ENCODE peak calls at places on chromosomes 6 and 20, in eight cellular contexts. One of them, this sample, is unnamed.

GRCh38 chr6:47663462-47664216 is 34.7 kb upstream of the ADGRF4 start:
- DNase-seq in H1: peak
- DNase-seq in ovary: no peak
- DNase-seq in SK-N-SH: no peak
- DNase-seq in K562: no peak
- DNase-seq in suprapubic skin: no peak
- DNase-seq in tibial nerve: no peak
- DNase-seq in sigmoid colon: no peak
- DNase-seq in this sample: no peak

GRCh38 chr6:80005406-80005805 is 957 bp downstream of the TTK start:
- DNase-seq in ovary: no peak
- DNase-seq in K562: no peak
- DNase-seq in tibial nerve: no peak
- DNase-seq in suprapubic skin: no peak
- DNase-seq in H1: no peak
- DNase-seq in SK-N-SH: no peak
- DNase-seq in sigmoid colon: no peak
- DNase-seq in this sample: no peak

GRCh38 chr6:53429401-53429800 is 80.7 kb upstream of the ELOVL5 start:
- DNase-seq in ovary: no peak
- DNase-seq in H1: no peak
- DNase-seq in K562: no peak
- DNase-seq in suprapubic skin: no peak
- DNase-seq in sigmoid colon: no peak
- DNase-seq in tibial nerve: no peak
- DNase-seq in SK-N-SH: no peak
- DNase-seq in this sample: no peak

GRCh38 chr20:58150772-58151171 is 77.7 kb downstream of the ANKRD60 start:
- DNase-seq in SK-N-SH: no peak
- DNase-seq in tibial nerve: no peak
- DNase-seq in K562: peak
- DNase-seq in H1: peak
- DNase-seq in sigmoid colon: no peak
- DNase-seq in ovary: no peak
- DNase-seq in suprapubic skin: no peak
- DNase-seq in this sample: no peak

GRCh38 chr20:25856256-25856884 is 159.7 kb upstream of the ZNF337 start:
- DNase-seq in tibial nerve: no peak
- DNase-seq in SK-N-SH: no peak
- DNase-seq in H1: no peak
- DNase-seq in sigmoid colon: peak
- DNase-seq in K562: no peak
- DNase-seq in suprapubic skin: no peak
- DNase-seq in ovary: no peak
- DNase-seq in this sample: no peak

GRCh38 chr20:62177307-62177706 is 5.5 kb upstream of the MTG2 start:
- DNase-seq in H1: no peak
- DNase-seq in SK-N-SH: peak
- DNase-seq in sigmoid colon: no peak
- DNase-seq in tibial nerve: no peak
- DNase-seq in ovary: no peak
- DNase-seq in K562: no peak
- DNase-seq in suprapubic skin: no peak
- DNase-seq in this sample: no peak

GRCh38 chr6:79946773-79947190 is 571 bp downstream of the ELOVL4 start:
- DNase-seq in H1: no peak
- DNase-seq in tibial nerve: no peak
- DNase-seq in sigmoid colon: peak
- DNase-seq in suprapubic skin: no peak
- DNase-seq in K562: no peak
- DNase-seq in SK-N-SH: no peak
- DNase-seq in ovary: no peak
- DNase-seq in this sample: no peak

GRCh38 chr6:134928151-134928917 is 21.6 kb downstream of the ALDH8A1 start:
- DNase-seq in SK-N-SH: no peak
- DNase-seq in sigmoid colon: no peak
- DNase-seq in ovary: no peak
- DNase-seq in H1: no peak
- DNase-seq in K562: no peak
- DNase-seq in tibial nerve: no peak
- DNase-seq in suprapubic skin: no peak
- DNase-seq in this sample: no peak

GRCh38 chr6:2102316-2102883 is 143.0 kb downstream of the GMDS start:
- DNase-seq in ovary: no peak
- DNase-seq in H1: no peak
- DNase-seq in K562: no peak
- DNase-seq in tibial nerve: no peak
- DNase-seq in sigmoid colon: no peak
- DNase-seq in suprapubic skin: no peak
- DNase-seq in SK-N-SH: no peak
- DNase-seq in this sample: no peak

GRCh38 chr6:125994659-125995488 is 8.5 kb downstream of the TRMT11 start:
- DNase-seq in ovary: no peak
- DNase-seq in sigmoid colon: no peak
- DNase-seq in H1: no peak
- DNase-seq in tibial nerve: no peak
- DNase-seq in SK-N-SH: no peak
- DNase-seq in suprapubic skin: no peak
- DNase-seq in K562: no peak
- DNase-seq in this sample: no peak

GRCh38 chr20:36408219-36408618 is 102.1 kb downstream of the DLGAP4 start:
- DNase-seq in sigmoid colon: no peak
- DNase-seq in SK-N-SH: peak
- DNase-seq in suprapubic skin: peak
- DNase-seq in tibial nerve: no peak
- DNase-seq in ovary: no peak
- DNase-seq in K562: peak
- DNase-seq in H1: no peak
- DNase-seq in this sample: peak

GRCh38 chr6:71248306-71248705 is 40.3 kb upstream of the OGFRL1 start:
- DNase-seq in ovary: no peak
- DNase-seq in sigmoid colon: no peak
- DNase-seq in SK-N-SH: no peak
- DNase-seq in tibial nerve: no peak
- DNase-seq in K562: no peak
- DNase-seq in H1: peak
- DNase-seq in suprapubic skin: no peak
- DNase-seq in this sample: no peak

GRCh38 chr20:47102629-47103028 is 208.0 kb downstream of the EYA2 start:
- DNase-seq in K562: no peak
- DNase-seq in tibial nerve: no peak
- DNase-seq in suprapubic skin: no peak
- DNase-seq in SK-N-SH: no peak
- DNase-seq in sigmoid colon: peak
- DNase-seq in ovary: no peak
- DNase-seq in H1: no peak
- DNase-seq in this sample: no peak

GRCh38 chr20:59992531-59992930 is 34.3 kb downstream of the CDH26 start:
- DNase-seq in SK-N-SH: no peak
- DNase-seq in tibial nerve: no peak
- DNase-seq in sigmoid colon: no peak
- DNase-seq in ovary: no peak
- DNase-seq in K562: no peak
- DNase-seq in H1: no peak
- DNase-seq in suprapubic skin: no peak
- DNase-seq in this sample: no peak

GRCh38 chr6:150177260-150178246 is 34.7 kb downstream of the PPP1R14C start:
- DNase-seq in tibial nerve: no peak
- DNase-seq in ovary: no peak
- DNase-seq in H1: no peak
- DNase-seq in suprapubic skin: no peak
- DNase-seq in SK-N-SH: no peak
- DNase-seq in K562: no peak
- DNase-seq in sigmoid colon: no peak
- DNase-seq in this sample: no peak

GRCh38 chr6:22024973-22025467 is 271.8 kb downstream of the PRL start:
- DNase-seq in ovary: no peak
- DNase-seq in sigmoid colon: no peak
- DNase-seq in SK-N-SH: no peak
- DNase-seq in H1: no peak
- DNase-seq in tibial nerve: no peak
- DNase-seq in suprapubic skin: no peak
- DNase-seq in K562: no peak
- DNase-seq in this sample: no peak

GRCh38 chr20:61960836-61961235 is 104.8 kb downstream of the TAF4 start:
- DNase-seq in K562: no peak
- DNase-seq in SK-N-SH: no peak
- DNase-seq in H1: no peak
- DNase-seq in tibial nerve: no peak
- DNase-seq in suprapubic skin: no peak
- DNase-seq in ovary: no peak
- DNase-seq in sigmoid colon: peak
- DNase-seq in this sample: no peak

GRCh38 chr20:47740225-47741184 is 44.8 kb downstream of the SULF2 start:
- DNase-seq in SK-N-SH: no peak
- DNase-seq in tibial nerve: peak
- DNase-seq in ovary: no peak
- DNase-seq in H1: no peak
- DNase-seq in sigmoid colon: peak
- DNase-seq in suprapubic skin: no peak
- DNase-seq in K562: peak
- DNase-seq in this sample: no peak

GRCh38 chr6:35725081-35725708 is 11.6 kb upstream of the ARMC12 start:
- DNase-seq in SK-N-SH: no peak
- DNase-seq in suprapubic skin: no peak
- DNase-seq in tibial nerve: no peak
- DNase-seq in ovary: no peak
- DNase-seq in H1: no peak
- DNase-seq in sigmoid colon: no peak
- DNase-seq in K562: no peak
- DNase-seq in this sample: no peak
- H3K27ac ChIP-seq in SK-N-SH: no peak
- H3K27ac ChIP-seq in suprapubic skin: peak
- H3K27ac ChIP-seq in tibial nerve: peak
- H3K27ac ChIP-seq in ovary: peak
- H3K27ac ChIP-seq in H1: no peak
- H3K27ac ChIP-seq in sigmoid colon: peak
- H3K27ac ChIP-seq in K562: no peak
- H3K27ac ChIP-seq in this sample: peak

GRCh38 chr6:136138003-136138402 is 112.1 kb downstream of the MTFR2 start:
- DNase-seq in sigmoid colon: no peak
- DNase-seq in suprapubic skin: no peak
- DNase-seq in ovary: no peak
- DNase-seq in H1: no peak
- DNase-seq in SK-N-SH: no peak
- DNase-seq in K562: no peak
- DNase-seq in tibial nerve: no peak
- DNase-seq in this sample: no peak

GRCh38 chr6:136134751-136135150 is 115.4 kb downstream of the MTFR2 start:
- DNase-seq in SK-N-SH: no peak
- DNase-seq in sigmoid colon: no peak
- DNase-seq in ovary: no peak
- DNase-seq in suprapubic skin: no peak
- DNase-seq in tibial nerve: no peak
- DNase-seq in K562: no peak
- DNase-seq in H1: no peak
- DNase-seq in this sample: no peak

GRCh38 chr6:136134275-136134674 is 115.8 kb downstream of the MTFR2 start:
- DNase-seq in ovary: no peak
- DNase-seq in H1: no peak
- DNase-seq in sigmoid colon: no peak
- DNase-seq in SK-N-SH: no peak
- DNase-seq in tibial nerve: no peak
- DNase-seq in K562: no peak
- DNase-seq in suprapubic skin: no peak
- DNase-seq in this sample: no peak

GRCh38 chr6:136136274-136136673 is 113.8 kb downstream of the MTFR2 start:
- DNase-seq in sigmoid colon: no peak
- DNase-seq in suprapubic skin: no peak
- DNase-seq in tibial nerve: no peak
- DNase-seq in ovary: no peak
- DNase-seq in K562: no peak
- DNase-seq in H1: no peak
- DNase-seq in SK-N-SH: no peak
- DNase-seq in this sample: no peak

DNA sequence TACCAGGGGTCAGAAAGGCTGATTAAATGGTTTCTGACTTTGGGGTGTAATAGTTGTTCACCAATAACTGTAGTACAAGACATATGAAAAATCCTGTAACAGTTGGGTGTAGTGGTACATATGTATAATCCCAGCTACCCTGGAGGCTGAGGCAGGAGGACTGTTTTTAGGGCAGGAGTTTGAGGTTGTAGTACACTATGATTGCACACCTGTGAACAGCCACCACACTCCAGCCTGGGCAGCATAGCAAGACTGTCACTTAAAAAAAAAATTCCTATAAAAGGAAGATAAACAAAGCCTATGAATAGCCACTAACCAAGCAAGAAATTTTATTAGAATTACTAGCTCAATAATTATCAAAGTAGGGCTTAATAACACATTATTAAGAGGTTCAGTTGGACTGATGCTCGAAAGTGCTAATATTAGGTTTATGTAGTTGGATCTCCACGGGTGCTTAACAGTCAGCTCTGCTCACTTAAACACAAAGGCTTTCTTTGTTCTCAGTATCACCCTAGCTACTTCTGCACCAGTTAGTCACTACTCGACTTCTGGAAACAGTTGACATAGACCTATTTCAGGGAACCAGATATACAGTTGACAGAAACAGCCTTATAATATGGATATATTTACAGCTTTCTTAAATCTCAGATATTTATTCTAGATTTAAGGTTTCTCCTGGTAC is 113.0 kb downstream of the MTFR2 start:
- DNase-seq in K562: no peak
- DNase-seq in sigmoid colon: no peak
- DNase-seq in ovary: no peak
- DNase-seq in suprapubic skin: no peak
- DNase-seq in H1: no peak
- DNase-seq in tibial nerve: no peak
- DNase-seq in SK-N-SH: no peak
- DNase-seq in this sample: no peak
- TF ChIP-seq EP300 in K562: no peak
- TF ChIP-seq EP300 in sigmoid colon: no peak
- TF ChIP-seq EP300 in ovary: no peak
- TF ChIP-seq EP300 in suprapubic skin: no peak
- TF ChIP-seq EP300 in H1: no peak
- TF ChIP-seq EP300 in tibial nerve: no peak
- TF ChIP-seq EP300 in SK-N-SH: no peak
- TF ChIP-seq EP300 in this sample: no peak

GRCh38 chr20:53664121-53664520 is 70.5 kb upstream of the ZNF217 start:
- DNase-seq in K562: no peak
- DNase-seq in ovary: no peak
- DNase-seq in suprapubic skin: no peak
- DNase-seq in tibial nerve: no peak
- DNase-seq in H1: no peak
- DNase-seq in sigmoid colon: no peak
- DNase-seq in SK-N-SH: no peak
- DNase-seq in this sample: peak
- H3K27ac ChIP-seq in K562: no peak
- H3K27ac ChIP-seq in ovary: no peak
- H3K27ac ChIP-seq in suprapubic skin: no peak
- H3K27ac ChIP-seq in tibial nerve: no peak
- H3K27ac ChIP-seq in H1: no peak
- H3K27ac ChIP-seq in sigmoid colon: no peak
- H3K27ac ChIP-seq in SK-N-SH: no peak
- H3K27ac ChIP-seq in this sample: no peak

DNA sequence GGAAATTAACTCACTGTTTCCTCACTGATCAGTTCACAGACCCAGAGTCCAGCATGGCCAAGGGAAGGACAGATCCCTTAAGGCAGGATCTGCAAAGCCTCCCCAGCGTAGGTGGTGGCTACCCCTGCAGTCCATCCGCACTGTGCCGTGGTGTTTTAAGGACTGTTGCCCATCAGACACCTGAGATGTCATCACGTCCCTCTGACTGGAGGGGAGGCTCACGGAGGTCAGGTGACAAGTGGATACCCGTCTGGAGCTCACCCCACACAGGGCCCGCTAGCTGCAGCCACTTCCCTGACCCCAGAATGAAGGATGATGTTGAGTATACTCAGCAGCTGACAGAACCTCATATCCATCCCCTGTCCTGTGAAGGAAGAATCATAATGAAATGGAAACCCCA is 161.8 kb upstream of the GGTLC1 start:
- DNase-seq in sigmoid colon: no peak
- DNase-seq in tibial nerve: no peak
- DNase-seq in suprapubic skin: no peak
- DNase-seq in ovary: no peak
- DNase-seq in SK-N-SH: no peak
- DNase-seq in H1: no peak
- DNase-seq in K562: no peak
- DNase-seq in this sample: no peak
- TF ChIP-seq EP300 in sigmoid colon: no peak
- TF ChIP-seq EP300 in tibial nerve: no peak
- TF ChIP-seq EP300 in suprapubic skin: no peak
- TF ChIP-seq EP300 in ovary: no peak
- TF ChIP-seq EP300 in SK-N-SH: no peak
- TF ChIP-seq EP300 in H1: no peak
- TF ChIP-seq EP300 in K562: no peak
- TF ChIP-seq EP300 in this sample: no peak

This sample was measured in stomach.